ENCODE peak calls at places on chromosome 13, in four cellular contexts. One of them, this sample, is unnamed. For H3K36me3, the result is how much of the 10 kb centered on the place peaks cover.

GRCh38 chr13:113123226-113124150 is 889 bp downstream of the F10 start:
- DNase-seq in tibial nerve: no peak
- DNase-seq in left ventricle myocardium inferior: no peak
- DNase-seq in uterus: no peak
- DNase-seq in this sample: no peak

GRCh38 chr13:40394304-40394983 is 272.0 kb downstream of the FOXO1 start:
- DNase-seq in tibial nerve: no peak
- DNase-seq in uterus: no peak
- DNase-seq in left ventricle myocardium inferior: no peak
- DNase-seq in this sample: no peak

GRCh38 chr13:31067416-31068118 is 94.1 kb downstream of the HSPH1 start:
- DNase-seq in left ventricle myocardium inferior: no peak
- DNase-seq in tibial nerve: no peak
- DNase-seq in uterus: peak
- DNase-seq in this sample: no peak

GRCh38 chr13:80447747-80448146 is 106.8 kb upstream of the SPRY2 start:
- DNase-seq in uterus: no peak
- DNase-seq in tibial nerve: no peak
- DNase-seq in left ventricle myocardium inferior: no peak
- DNase-seq in this sample: no peak

GRCh38 chr13:50130686-50131051 is 115.4 kb downstream of the KCNRG start:
- DNase-seq in left ventricle myocardium inferior: peak
- DNase-seq in uterus: no peak
- DNase-seq in tibial nerve: no peak
- DNase-seq in this sample: no peak

GRCh38 chr13:49561064-49561410 is 24.3 kb downstream of the RCBTB1 start:
- DNase-seq in tibial nerve: no peak
- DNase-seq in uterus: peak
- DNase-seq in left ventricle myocardium inferior: no peak
- DNase-seq in this sample: no peak

GRCh38 chr13:20035130-20035529 is 76.6 kb downstream of the ZMYM2 start:
- DNase-seq in uterus: no peak
- DNase-seq in tibial nerve: no peak
- DNase-seq in left ventricle myocardium inferior: no peak
- DNase-seq in this sample: no peak

GRCh38 chr13:50594276-50594970 is 249.1 kb downstream of the DLEU7 start:
- DNase-seq in tibial nerve: no peak
- DNase-seq in uterus: no peak
- DNase-seq in left ventricle myocardium inferior: no peak
- DNase-seq in this sample: no peak

GRCh38 chr13:89457977-89458376 is 1786.8 kb downstream of the SLITRK5 start:
- DNase-seq in left ventricle myocardium inferior: no peak
- DNase-seq in uterus: no peak
- DNase-seq in tibial nerve: no peak
- DNase-seq in this sample: no peak

GRCh38 chr13:36086117-36086516 is 45.1 kb downstream of the DCLK1 start:
- DNase-seq in left ventricle myocardium inferior: no peak
- DNase-seq in uterus: no peak
- DNase-seq in tibial nerve: no peak
- DNase-seq in this sample: no peak

GRCh38 chr13:106161186-106161585 is 374.3 kb downstream of the EFNB2 start:
- DNase-seq in left ventricle myocardium inferior: no peak
- DNase-seq in uterus: no peak
- DNase-seq in tibial nerve: no peak
- DNase-seq in this sample: no peak

GRCh38 chr13:112071011-112071901 is 4.3 kb downstream of the SOX1 start:
- DNase-seq in left ventricle myocardium inferior: no peak
- DNase-seq in uterus: no peak
- DNase-seq in tibial nerve: no peak
- DNase-seq in this sample: no peak

GRCh38 chr13:76759877-76760276 is 126.3 kb downstream of the KCTD12 start:
- DNase-seq in uterus: no peak
- DNase-seq in left ventricle myocardium inferior: no peak
- DNase-seq in tibial nerve: no peak
- DNase-seq in this sample: no peak

GRCh38 chr13:79306650-79307049 is 99.4 kb downstream of the RBM26 start:
- DNase-seq in left ventricle myocardium inferior: no peak
- DNase-seq in uterus: no peak
- DNase-seq in tibial nerve: no peak
- DNase-seq in this sample: no peak

GRCh38 chr13:113882266-113882627 is 18.4 kb upstream of the GAS6 start:
- DNase-seq in left ventricle myocardium inferior: peak
- DNase-seq in tibial nerve: peak
- DNase-seq in uterus: no peak
- DNase-seq in this sample: no peak

GRCh38 chr13:84896128-84896527 is 903.1 kb downstream of the SLITRK6 start:
- DNase-seq in tibial nerve: no peak
- DNase-seq in uterus: no peak
- DNase-seq in left ventricle myocardium inferior: no peak
- DNase-seq in this sample: peak

GRCh38 chr13:55999709-56000108 is 1141.0 kb upstream of the PRR20A start:
- DNase-seq in left ventricle myocardium inferior: no peak
- DNase-seq in uterus: no peak
- DNase-seq in tibial nerve: no peak
- DNase-seq in this sample: no peak

GRCh38 chr13:20499986-20500385 is 25.7 kb downstream of the CRYL1 start:
- DNase-seq in left ventricle myocardium inferior: no peak
- DNase-seq in tibial nerve: no peak
- DNase-seq in uterus: no peak
- DNase-seq in this sample: peak

GRCh38 chr13:113216165-113217056 is 7.0 kb downstream of the CUL4A start:
- DNase-seq in left ventricle myocardium inferior: peak
- DNase-seq in tibial nerve: no peak
- DNase-seq in uterus: no peak
- DNase-seq in this sample: peak

GRCh38 chr13:88031980-88032562 is 360.9 kb downstream of the SLITRK5 start:
- DNase-seq in left ventricle myocardium inferior: no peak
- DNase-seq in uterus: no peak
- DNase-seq in tibial nerve: no peak
- DNase-seq in this sample: no peak

GRCh38 chr13:80858131-80858530 is 517.2 kb upstream of the SPRY2 start:
- DNase-seq in uterus: no peak
- DNase-seq in tibial nerve: no peak
- DNase-seq in left ventricle myocardium inferior: no peak
- DNase-seq in this sample: no peak

GRCh38 chr13:112118451-112119064 is 51.6 kb downstream of the SOX1 start:
- DNase-seq in tibial nerve: no peak
- DNase-seq in left ventricle myocardium inferior: no peak
- DNase-seq in uterus: no peak
- DNase-seq in this sample: no peak

GRCh38 chr13:23681253-23681652 is 111.0 kb downstream of the TNFRSF19 start:
- DNase-seq in uterus: no peak
- DNase-seq in tibial nerve: no peak
- DNase-seq in left ventricle myocardium inferior: no peak
- DNase-seq in this sample: no peak

GRCh38 chr13:28355822-28356371 is 139.0 kb downstream of the FLT1 start:
- DNase-seq in left ventricle myocardium inferior: no peak
- DNase-seq in uterus: no peak
- DNase-seq in tibial nerve: no peak
- DNase-seq in this sample: no peak

GRCh38 chr13:41139296-41139966 is 6.8 kb upstream of the KBTBD6 start:
- DNase-seq in left ventricle myocardium inferior: no peak
- DNase-seq in uterus: no peak
- DNase-seq in tibial nerve: no peak
- DNase-seq in this sample: peak

GRCh38 chr13:100338265-100338664 is 249.4 kb downstream of the PCCA start:
- DNase-seq in tibial nerve: no peak
- DNase-seq in left ventricle myocardium inferior: no peak
- DNase-seq in uterus: no peak
- DNase-seq in this sample: no peak

GRCh38 chr13:68056816-68057710 is 826.9 kb upstream of the PCDH9 start:
- DNase-seq in uterus: no peak
- DNase-seq in tibial nerve: no peak
- DNase-seq in left ventricle myocardium inferior: no peak
- DNase-seq in this sample: no peak

GRCh38 chr13:35164324-35164932 is 222.4 kb downstream of the NBEA start:
- DNase-seq in tibial nerve: no peak
- DNase-seq in left ventricle myocardium inferior: no peak
- DNase-seq in uterus: no peak
- DNase-seq in this sample: no peak

GRCh38 chr13:94123543-94123942 is 355.9 kb downstream of the DCT start:
- DNase-seq in left ventricle myocardium inferior: no peak
- DNase-seq in uterus: no peak
- DNase-seq in tibial nerve: no peak
- DNase-seq in this sample: no peak

GRCh38 chr13:52827839-52828238 is 20.6 kb downstream of the PCDH8 start:
- DNase-seq in uterus: no peak
- DNase-seq in left ventricle myocardium inferior: no peak
- DNase-seq in tibial nerve: no peak
- DNase-seq in this sample: no peak

GRCh38 chr13:48431431-48431830 is 18.5 kb upstream of the LPAR6 start:
- DNase-seq in uterus: no peak
- DNase-seq in tibial nerve: no peak
- DNase-seq in left ventricle myocardium inferior: no peak
- DNase-seq in this sample: no peak

GRCh38 chr13:48222358-48223015 is 10.5 kb upstream of the ITM2B start:
- DNase-seq in left ventricle myocardium inferior: peak
- DNase-seq in uterus: peak
- DNase-seq in tibial nerve: peak
- DNase-seq in this sample: no peak

GRCh38 chr13:35554972-35555623 is 78.6 kb upstream of the MAB21L1 start:
- DNase-seq in uterus: no peak
- DNase-seq in left ventricle myocardium inferior: no peak
- DNase-seq in tibial nerve: no peak
- DNase-seq in this sample: no peak

GRCh38 chr13:66977156-66977555 is 253.0 kb downstream of the PCDH9 start:
- DNase-seq in left ventricle myocardium inferior: no peak
- DNase-seq in tibial nerve: no peak
- DNase-seq in uterus: no peak
- DNase-seq in this sample: no peak

GRCh38 chr13:30806784-30807183 is 71.4 kb downstream of the ALOX5AP start:
- DNase-seq in uterus: no peak
- DNase-seq in left ventricle myocardium inferior: no peak
- DNase-seq in tibial nerve: no peak
- DNase-seq in this sample: no peak

GRCh38 chr13:111625526-111626315 is 305.3 kb downstream of the TEX29 start:
- DNase-seq in left ventricle myocardium inferior: no peak
- DNase-seq in tibial nerve: no peak
- DNase-seq in uterus: no peak
- DNase-seq in this sample: no peak

GRCh38 chr13:113777311-113778260 is 18.6 kb downstream of the TMEM255B start:
- DNase-seq in uterus: no peak
- DNase-seq in left ventricle myocardium inferior: no peak
- DNase-seq in tibial nerve: no peak
- DNase-seq in this sample: no peak

GRCh38 chr13:48542581-48543341 is 9.9 kb upstream of the RCBTB2 start:
- DNase-seq in uterus: peak
- DNase-seq in tibial nerve: peak
- DNase-seq in left ventricle myocardium inferior: peak
- DNase-seq in this sample: no peak

GRCh38 chr13:46359731-46360130 is 27.3 kb downstream of the RUBCNL start:
- DNase-seq in left ventricle myocardium inferior: no peak
- DNase-seq in uterus: no peak
- DNase-seq in tibial nerve: no peak
- DNase-seq in this sample: peak

GRCh38 chr13:30847697-30848307 is 58.3 kb upstream of the MEDAG start:
- DNase-seq in uterus: peak
- DNase-seq in tibial nerve: no peak
- DNase-seq in left ventricle myocardium inferior: no peak
- DNase-seq in this sample: peak

GRCh38 chr13:38045278-38046048 is 175.9 kb upstream of the TRPC4 start:
- DNase-seq in tibial nerve: no peak
- DNase-seq in uterus: no peak
- DNase-seq in left ventricle myocardium inferior: no peak
- DNase-seq in this sample: no peak
- TF ChIP-seq CTCF in tibial nerve: no peak
- TF ChIP-seq CTCF in uterus: no peak
- TF ChIP-seq CTCF in left ventricle myocardium inferior: peak
- TF ChIP-seq CTCF in this sample: peak

GRCh38 chr13:98142427-98143156 is at the start of gene FARP1:
- DNase-seq in left ventricle myocardium inferior: peak
- DNase-seq in tibial nerve: peak
- DNase-seq in uterus: peak
- DNase-seq in this sample: no peak
- H3K4me3 ChIP-seq in left ventricle myocardium inferior: peak
- H3K4me3 ChIP-seq in tibial nerve: peak
- H3K4me3 ChIP-seq in uterus: peak
- H3K4me3 ChIP-seq in this sample: peak

GRCh38 chr13:43095771-43096719 is 72.7 kb downstream of the DNAJC15 start:
- DNase-seq in tibial nerve: no peak
- DNase-seq in left ventricle myocardium inferior: no peak
- DNase-seq in uterus: no peak
- DNase-seq in this sample: no peak
- H3K36me3 ChIP-seq in tibial nerve: under half
- H3K36me3 ChIP-seq in left ventricle myocardium inferior: under half
- H3K36me3 ChIP-seq in uterus: under half
- H3K36me3 ChIP-seq in this sample: under half

GRCh38 chr13:95153647-95154405 is 147.4 kb downstream of the ABCC4 start:
- DNase-seq in uterus: no peak
- DNase-seq in tibial nerve: no peak
- DNase-seq in left ventricle myocardium inferior: no peak
- DNase-seq in this sample: no peak

GRCh38 chr13:95155093-95155492 is 146.2 kb downstream of the ABCC4 start:
- DNase-seq in uterus: no peak
- DNase-seq in left ventricle myocardium inferior: no peak
- DNase-seq in tibial nerve: no peak
- DNase-seq in this sample: no peak

GRCh38 chr13:95154441-95154886 is 146.8 kb downstream of the ABCC4 start:
- DNase-seq in left ventricle myocardium inferior: no peak
- DNase-seq in tibial nerve: no peak
- DNase-seq in uterus: no peak
- DNase-seq in this sample: no peak

GRCh38 chr13:95155504-95155903 is 145.7 kb downstream of the ABCC4 start:
- DNase-seq in left ventricle myocardium inferior: no peak
- DNase-seq in uterus: no peak
- DNase-seq in tibial nerve: no peak
- DNase-seq in this sample: no peak

GRCh38 chr13:95156208-95156607 is 145.0 kb downstream of the ABCC4 start:
- DNase-seq in tibial nerve: no peak
- DNase-seq in left ventricle myocardium inferior: no peak
- DNase-seq in uterus: no peak
- DNase-seq in this sample: no peak
- TF ChIP-seq CTCF in tibial nerve: no peak
- TF ChIP-seq CTCF in left ventricle myocardium inferior: peak
- TF ChIP-seq CTCF in uterus: no peak
- TF ChIP-seq CTCF in this sample: peak

DNA sequence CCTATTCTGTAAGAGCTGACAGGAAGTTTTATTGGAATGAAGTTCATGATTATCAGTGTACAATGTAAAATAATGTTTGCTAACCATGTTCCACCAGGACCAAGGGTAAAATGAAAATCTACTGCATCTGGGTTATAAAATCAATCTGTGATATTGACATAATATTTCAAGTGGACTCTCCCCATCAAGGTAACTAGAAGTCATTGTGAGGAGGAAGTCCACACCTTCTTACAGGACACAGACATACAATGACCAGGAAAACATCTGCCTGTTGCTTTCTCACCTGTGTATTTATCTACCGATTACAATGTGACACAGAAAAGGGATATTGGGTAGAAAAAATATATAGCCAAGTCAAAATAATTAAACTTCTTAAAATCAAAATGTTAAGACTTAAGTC is 140.7 kb upstream of the RFC3 start:
- DNase-seq in tibial nerve: no peak
- DNase-seq in left ventricle myocardium inferior: no peak
- DNase-seq in uterus: no peak
- DNase-seq in this sample: no peak
- H3K4me3 ChIP-seq in tibial nerve: no peak
- H3K4me3 ChIP-seq in left ventricle myocardium inferior: peak
- H3K4me3 ChIP-seq in uterus: no peak
- H3K4me3 ChIP-seq in this sample: no peak

This sample was measured in BJ.